ENCODE peak calls at places on chromosomes 5 and 9, in nine cellular contexts. X is H1, I is occipital lobe, A is adrenal gland, Y is PC-9, J is HTR-8/SVneo, K is NCI-H226, M is AG04449, Q is transverse colon. F is an unnamed sample.

GRCh38 chr5:108747111-108748009 is at the start of gene FER:
- DNase-seq in X (no peak), I (no peak), A (no peak), Y (peak), J (peak), K (peak), M (no peak), Q (no peak), F (no peak)

GRCh38 chr9:2257530-2257929 is 242.4 kb downstream of the SMARCA2 start:
- DNase-seq in X (no peak), I (no peak), A (no peak), Y (no peak), J (no peak), K (no peak), M (no peak), Q (no peak), F (no peak)

GRCh38 chr9:138028596-138028995 is 151.0 kb downstream of the CACNA1B start:
- DNase-seq in X (no peak), I (no peak), A (no peak), Y (no peak), J (no peak), K (no peak), M (no peak), Q (no peak), F (no peak)

GRCh38 chr9:126986506-126986951 is 71.9 kb downstream of the RALGPS1 start:
- DNase-seq in X (no peak), I (no peak), A (no peak), Y (peak), J (no peak), K (no peak), M (no peak), Q (peak), F (no peak)

GRCh38 chr9:101369286-101369685 is 15.5 kb downstream of the BAAT start:
- DNase-seq in X (no peak), I (no peak), A (no peak), Y (no peak), J (peak), K (peak), M (no peak), Q (no peak), F (no peak)

GRCh38 chr5:107477492-107477891 is 193.2 kb downstream of the EFNA5 start:
- DNase-seq in X (no peak), I (no peak), A (no peak), Y (peak), J (no peak), K (no peak), M (no peak), Q (no peak), F (no peak)

GRCh38 chr9:93896093-93896492 is 59.1 kb downstream of the BARX1 start:
- DNase-seq in X (peak), I (no peak), A (no peak), Y (no peak), J (no peak), K (no peak), M (no peak), Q (peak), F (no peak)

GRCh38 chr5:146137967-146138403 is 32.6 kb upstream of the PLAC8L1 start:
- DNase-seq in X (no peak), I (no peak), A (no peak), Y (peak), J (no peak), K (peak), M (no peak), Q (peak), F (no peak)

GRCh38 chr5:96327728-96328127 is 105.3 kb downstream of the PCSK1 start:
- DNase-seq in X (no peak), I (no peak), A (no peak), Y (no peak), J (no peak), K (peak), M (no peak), Q (no peak), F (no peak)

GRCh38 chr5:8892931-8893330 is 652.9 kb downstream of the SEMA5A start:
- DNase-seq in X (no peak), I (no peak), A (no peak), Y (no peak), J (no peak), K (no peak), M (no peak), Q (no peak), F (no peak)

GRCh38 chr5:92942762-92943161 is 638.3 kb downstream of the NR2F1-AS1 start:
- DNase-seq in X (no peak), I (no peak), A (no peak), Y (no peak), J (no peak), K (no peak), M (no peak), Q (no peak), F (no peak)

GRCh38 chr5:56200856-56201638 is 32.1 kb downstream of the ANKRD55 start:
- DNase-seq in X (peak), I (no peak), A (peak), Y (peak), J (peak), K (peak), M (no peak), Q (peak), F (peak)

GRCh38 chr5:180790020-180790419 is 12.6 kb downstream of the MGAT1 start:
- DNase-seq in X (peak), I (no peak), A (no peak), Y (no peak), J (no peak), K (no peak), M (no peak), Q (no peak), F (no peak)

GRCh38 chr5:56279291-56279690 is 46.2 kb upstream of the ANKRD55 start:
- DNase-seq in X (no peak), I (no peak), A (no peak), Y (no peak), J (no peak), K (no peak), M (no peak), Q (no peak), F (no peak)

GRCh38 chr9:125974705-125975104 is 227.5 kb downstream of the PBX3 start:
- DNase-seq in X (no peak), I (no peak), A (no peak), Y (no peak), J (no peak), K (no peak), M (no peak), Q (no peak), F (no peak)

GRCh38 chr5:135829681-135830383 is 4.6 kb upstream of the SLC25A48 start:
- DNase-seq in X (peak), I (peak), A (peak), Y (no peak), J (peak), K (peak), M (no peak), Q (peak), F (no peak)

GRCh38 chr5:63963080-63963735 is 963 bp upstream of the HTR1A start:
- DNase-seq in X (peak), I (no peak), A (peak), Y (peak), J (peak), K (peak), M (peak), Q (peak), F (no peak)

GRCh38 chr9:124664143-124664542 is 107.0 kb downstream of the NR6A1 start:
- DNase-seq in X (no peak), I (no peak), A (no peak), Y (no peak), J (no peak), K (no peak), M (no peak), Q (no peak), F (no peak)

GRCh38 chr5:142926549-142926948 is 156.4 kb downstream of the ARHGAP26 start:
- DNase-seq in X (no peak), I (no peak), A (no peak), Y (no peak), J (no peak), K (no peak), M (no peak), Q (no peak), F (no peak)

GRCh38 chr9:87714819-87715218 is 11.1 kb upstream of the CTSL start:
- DNase-seq in X (no peak), I (no peak), A (no peak), Y (peak), J (no peak), K (peak), M (peak), Q (peak), F (no peak)

GRCh38 chr9:111842313-111842712 is 47.6 kb upstream of the SHOC1 start:
- DNase-seq in X (no peak), I (no peak), A (no peak), Y (no peak), J (no peak), K (no peak), M (no peak), Q (no peak), F (no peak)